ENCODE peak calls at places on chromosomes 1 and 21, in nine cellular contexts. E is effector memory CD8-positive, alpha-beta T cell; A is G401; C is T-helper 2 cell; P is occipital lobe; N is tibial artery; H is pancreas; Z is effector CD8-positive, alpha-beta T cell; J is adrenal gland. U is an unnamed sample.

GRCh38 chr1:51666463-51666862 is 49.6 kb downstream of the OSBPL9 start:
- DNase-seq in N (no peak), Z (no peak), J (peak), H (no peak), C (no peak), A (no peak), E (no peak), P (no peak), U (no peak)

GRCh38 chr1:107682467-107682866 is 282.5 kb downstream of the VAV3 start:
- DNase-seq in J (no peak), C (no peak), N (no peak), P (no peak), A (no peak), Z (no peak), H (no peak), E (no peak), U (no peak)

GRCh38 chr1:97906567-97907228 is 14.1 kb downstream of the DPYD start:
- DNase-seq in Z (no peak), C (no peak), E (no peak), H (no peak), N (peak), A (no peak), P (no peak), J (peak), U (no peak)

GRCh38 chr1:5691795-5692517 is 300.3 kb downstream of the NPHP4 start:
- DNase-seq in Z (no peak), J (no peak), N (no peak), A (no peak), C (no peak), E (no peak), H (no peak), P (no peak), U (no peak)

GRCh38 chr1:94122201-94122970 is 1.4 kb upstream of the ABCA4 start:
- DNase-seq in N (no peak), J (no peak), E (no peak), C (no peak), Z (no peak), H (no peak), A (no peak), P (no peak), U (no peak)

GRCh38 chr21:44505673-44506278 is 34.2 kb downstream of the KRTAP10-1 start:
- DNase-seq in C (no peak), P (no peak), J (no peak), N (no peak), A (no peak), E (no peak), H (peak), Z (no peak), U (no peak)

GRCh38 chr1:25773441-25774125 is 26.4 kb upstream of the SELENON start:
- DNase-seq in C (no peak), A (no peak), H (no peak), J (no peak), N (no peak), E (no peak), Z (no peak), P (no peak), U (no peak)

GRCh38 chr1:25148673-25149300 is 83.5 kb downstream of the SYF2 start:
- DNase-seq in E (peak), C (no peak), H (no peak), N (no peak), A (no peak), J (no peak), P (no peak), Z (no peak), U (no peak)

GRCh38 chr1:212283741-212284140 is 1.5 kb upstream of the PPP2R5A start:
- DNase-seq in J (no peak), H (no peak), N (no peak), P (no peak), Z (no peak), A (no peak), E (no peak), C (no peak), U (no peak)

GRCh38 chr1:154405762-154406571 is 824 bp downstream of the IL6R start:
- DNase-seq in C (peak), H (peak), E (peak), N (peak), J (peak), P (peak), Z (peak), A (peak), U (peak)

GRCh38 chr1:76267631-76268030 is 193.1 kb downstream of the ST6GALNAC3 start:
- DNase-seq in Z (no peak), E (no peak), P (no peak), H (no peak), A (no peak), J (no peak), C (no peak), N (no peak), U (no peak)

GRCh38 chr1:8202182-8202905 is 115.6 kb upstream of the SLC45A1 start:
- DNase-seq in J (no peak), A (peak), H (no peak), C (no peak), N (peak), Z (no peak), E (no peak), P (peak), U (no peak)

GRCh38 chr1:54818461-54819194 is 17.5 kb upstream of the TTC22 start:
- DNase-seq in N (no peak), P (no peak), A (no peak), Z (no peak), E (no peak), C (no peak), H (no peak), J (no peak), U (no peak)

GRCh38 chr1:207402744-207403143 is 51.4 kb upstream of the CR2 start:
- DNase-seq in J (no peak), Z (no peak), P (no peak), C (no peak), H (no peak), E (no peak), N (no peak), A (no peak), U (no peak)

GRCh38 chr1:236861560-236862230 is 66.6 kb downstream of the MTR start:
- DNase-seq in E (no peak), H (no peak), Z (no peak), C (no peak), A (no peak), N (no peak), J (no peak), P (no peak), U (no peak)

GRCh38 chr1:152164542-152165136 is 5.6 kb upstream of the RPTN start:
- DNase-seq in E (no peak), C (no peak), A (no peak), N (no peak), J (no peak), Z (no peak), P (no peak), H (no peak), U (no peak)

GRCh38 chr1:44013949-44014348 is 17.3 kb downstream of the SLC6A9 start:
- DNase-seq in Z (no peak), C (no peak), J (no peak), P (no peak), N (no peak), E (no peak), H (no peak), A (no peak), U (no peak)

GRCh38 chr1:160251687-160252526 is 10.4 kb downstream of the DCAF8 start:
- DNase-seq in A (peak), J (peak), P (peak), C (peak), E (peak), Z (peak), H (no peak), N (peak), U (peak)

GRCh38 chr1:56376188-56376984 is 203.0 kb downstream of the PLPP3 start:
- DNase-seq in J (peak), N (peak), E (no peak), H (no peak), Z (no peak), C (no peak), P (no peak), A (peak), U (no peak)

GRCh38 chr1:220420700-220421099 is 107.2 kb upstream of the MARK1 start:
- DNase-seq in J (no peak), N (no peak), A (no peak), Z (no peak), E (no peak), P (no peak), H (no peak), C (no peak), U (no peak)

GRCh38 chr1:31297273-31298247 is 728 bp downstream of the ZCCHC17 start:
- DNase-seq in H (no peak), A (no peak), E (no peak), C (no peak), J (no peak), P (no peak), N (no peak), Z (no peak), U (no peak)

U was measured in hypothalamus.